ENCODE peak calls at places on chromosomes 3 and 15, in six cellular contexts. Y is SK-N-SH, R is K562, U is H1, B is HepG2, X is GM12878. V is an unnamed sample.

GRCh38 chr15:81924667-81925183 is 121.1 kb downstream of the MEX3B start:
- DNase-seq in Y (no peak), R (no peak), U (no peak), B (no peak), X (no peak), V (no peak)

GRCh38 chr3:162932503-162932902 is 1435.9 kb downstream of the OTOL1 start:
- DNase-seq in Y (no peak), R (no peak), U (no peak), B (no peak), X (no peak), V (no peak)

GRCh38 chr3:33941804-33942203 is 143.4 kb downstream of the PDCD6IP start:
- DNase-seq in Y (no peak), R (no peak), U (no peak), B (no peak), X (peak; percentile 17), V (no peak)

GRCh38 chr3:106337116-106337515 is 468.3 kb upstream of the CBLB start:
- DNase-seq in Y (no peak), R (no peak), U (no peak), B (no peak), X (no peak), V (no peak)

GRCh38 chr15:100592898-100593297 is 9.1 kb downstream of the LINS1 start:
- DNase-seq in Y (no peak), R (no peak), U (no peak), B (no peak), X (no peak), V (no peak)

GRCh38 chr3:139759470-139759869 is 81.7 kb upstream of the NMNAT3 start:
- DNase-seq in Y (no peak), R (no peak), U (no peak), B (no peak), X (no peak), V (no peak)

GRCh38 chr15:78052545-78052944 is 25.0 kb downstream of the TBC1D2B start:
- DNase-seq in Y (no peak), R (no peak), U (no peak), B (no peak), X (no peak), V (no peak)

GRCh38 chr15:90680371-90680935 is 36.7 kb upstream of the BLM start:
- DNase-seq in Y (no peak), R (no peak), U (no peak), B (no peak), X (no peak), V (no peak)

GRCh38 chr3:12999147-13000140 is 73.8 kb downstream of the IQSEC1 start:
- DNase-seq in Y (no peak), R (peak; percentile 95), U (no peak), B (peak; percentile 92), X (no peak), V (peak; percentile 97)

GRCh38 chr3:21893250-21893649 is 142.2 kb upstream of the ZNF385D start:
- DNase-seq in Y (no peak), R (no peak), U (no peak), B (no peak), X (no peak), V (no peak)

GRCh38 chr15:46222861-46223260 is 588.0 kb downstream of the SQOR start:
- DNase-seq in Y (no peak), R (no peak), U (no peak), B (no peak), X (no peak), V (no peak)

GRCh38 chr15:95826831-95827230 is 503.7 kb upstream of the NR2F2 start:
- DNase-seq in Y (no peak), R (no peak), U (no peak), B (no peak), X (no peak), V (no peak)

GRCh38 chr15:95829062-95829461 is 501.4 kb upstream of the NR2F2 start:
- DNase-seq in Y (no peak), R (no peak), U (no peak), B (no peak), X (no peak), V (no peak)

GRCh38 chr15:95837605-95838004 is 492.9 kb upstream of the NR2F2 start:
- DNase-seq in Y (no peak), R (no peak), U (no peak), B (no peak), X (no peak), V (no peak)

GRCh38 chr15:95832655-95833054 is 497.8 kb upstream of the NR2F2 start:
- DNase-seq in Y (no peak), R (no peak), U (no peak), B (no peak), X (no peak), V (no peak)
- H3K4me3 ChIP-seq in Y (no peak overlapping the region), R (no peak overlapping the region), U (no peak overlapping the region), B (no peak overlapping the region), X (no peak overlapping the region), V (no peak overlapping the region)

DNA sequence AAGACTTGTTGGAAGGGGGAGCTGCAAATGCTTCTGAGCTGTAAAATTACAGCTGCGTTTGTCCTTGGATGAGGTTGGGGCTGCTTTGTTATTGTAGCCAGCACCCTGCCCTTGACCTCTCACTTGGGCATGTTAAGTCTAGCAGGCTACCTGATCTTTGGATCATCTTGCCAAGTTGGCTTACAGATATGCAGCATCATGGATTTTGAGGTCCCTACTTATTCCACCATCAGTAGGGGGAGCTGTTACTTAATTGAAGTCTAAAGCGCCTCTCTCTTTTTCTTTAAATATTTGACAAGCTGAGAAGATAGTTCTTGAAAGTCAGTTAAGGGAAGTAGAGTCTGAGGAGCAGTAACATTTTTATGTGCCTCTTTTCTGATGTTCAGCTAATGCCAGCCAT is 793.0 kb downstream of the MCTP2 start:
- DNase-seq in Y (no peak), R (no peak), U (no peak), B (no peak), X (no peak), V (peak; percentile 4)
- TF ChIP-seq CTCF in Y (no peak), R (peak; percentile 27), U (peak; percentile 56), B (peak; percentile 11), X (peak; percentile 54), V (peak; percentile 11)

DNA sequence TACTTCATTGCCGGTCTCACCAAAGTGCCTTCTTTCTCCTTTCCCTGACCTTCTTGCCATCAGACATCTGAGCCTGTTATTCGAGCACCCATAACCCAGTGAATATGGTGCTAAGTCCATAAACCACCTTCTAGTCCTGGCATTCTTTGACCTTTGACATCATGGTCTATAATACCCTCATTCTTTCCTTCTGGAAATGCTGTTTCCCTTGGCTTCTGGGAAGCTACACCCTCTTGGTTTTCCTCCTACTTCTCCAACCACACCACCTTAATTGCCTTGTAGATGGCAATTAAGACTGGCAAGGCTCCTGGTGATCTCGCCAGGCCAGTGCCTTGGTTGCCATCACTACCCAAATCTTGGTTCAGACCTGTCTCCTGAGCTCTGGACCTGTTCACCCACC is 56.1 kb upstream of the TRAK1 start:
- DNase-seq in Y (no peak), R (no peak), U (no peak), B (no peak), X (no peak), V (no peak)
- TF ChIP-seq GABPA in Y (no peak), R (no peak), U (no peak), B (no peak), X (no peak), V (no peak)

GRCh38 chr3:72082121-72082715 is 297.3 kb upstream of the PROK2 start:
- DNase-seq in Y (no peak), R (no peak), U (no peak), B (no peak), X (peak; percentile 80), V (peak; percentile 42)
- H3K4me3 ChIP-seq in Y (no peak overlapping the region), R (no peak overlapping the region), U (no peak overlapping the region), B (no peak overlapping the region), X (peak overlapping the region; percentile 33), V (no peak overlapping the region)

DNA sequence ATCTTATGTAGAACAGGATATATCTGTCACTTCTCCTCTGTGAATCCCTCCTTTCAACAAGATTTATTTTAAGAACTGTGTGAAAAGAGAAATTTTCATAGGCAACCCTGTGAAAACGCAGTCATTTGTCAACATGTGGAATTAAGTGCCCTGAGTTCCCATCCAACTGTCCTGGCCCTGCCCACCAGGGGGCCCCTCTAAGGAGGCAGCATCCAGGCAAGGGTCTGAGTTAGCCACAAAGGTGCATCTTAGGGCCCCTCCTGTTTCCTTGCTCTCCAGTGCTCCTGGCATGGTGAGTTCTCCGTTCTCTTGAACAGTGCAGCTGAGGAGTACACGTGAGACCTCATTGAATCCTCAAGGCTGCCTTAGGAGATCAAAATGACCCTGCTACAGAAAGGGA is 76.7 kb upstream of the CHRNA7 start:
- DNase-seq in Y (no peak), R (no peak), U (no peak), B (no peak), X (no peak), V (no peak)
- TF ChIP-seq CTCF in Y (no peak), R (no peak), U (peak; percentile 48), B (no peak), X (no peak), V (no peak)

DNA sequence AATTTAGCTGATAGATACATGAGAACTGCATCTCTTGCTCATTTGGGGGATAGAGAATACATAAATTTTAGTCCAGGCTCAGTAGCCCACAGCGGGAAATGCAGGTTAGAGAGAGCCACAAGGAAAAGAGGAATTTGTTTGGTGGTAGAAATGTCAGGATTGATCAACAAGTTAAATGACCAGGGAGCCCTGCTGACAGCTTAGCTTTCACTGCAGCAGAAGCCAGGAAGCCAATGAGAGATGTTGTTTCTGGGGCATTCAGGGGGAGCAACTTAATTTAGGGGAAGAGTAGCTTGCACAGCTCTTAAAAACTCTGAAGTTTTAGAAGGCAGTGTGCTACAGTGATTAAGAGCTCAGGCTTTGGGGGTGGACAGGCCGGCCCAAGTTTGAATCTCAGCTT is 22.7 kb downstream of the ARHGEF26 start:
- DNase-seq in Y (no peak), R (no peak), U (no peak), B (no peak), X (no peak), V (no peak)
- TF ChIP-seq GABPA in Y (no peak), R (no peak), U (no peak), B (no peak), X (no peak), V (no peak)

DNA sequence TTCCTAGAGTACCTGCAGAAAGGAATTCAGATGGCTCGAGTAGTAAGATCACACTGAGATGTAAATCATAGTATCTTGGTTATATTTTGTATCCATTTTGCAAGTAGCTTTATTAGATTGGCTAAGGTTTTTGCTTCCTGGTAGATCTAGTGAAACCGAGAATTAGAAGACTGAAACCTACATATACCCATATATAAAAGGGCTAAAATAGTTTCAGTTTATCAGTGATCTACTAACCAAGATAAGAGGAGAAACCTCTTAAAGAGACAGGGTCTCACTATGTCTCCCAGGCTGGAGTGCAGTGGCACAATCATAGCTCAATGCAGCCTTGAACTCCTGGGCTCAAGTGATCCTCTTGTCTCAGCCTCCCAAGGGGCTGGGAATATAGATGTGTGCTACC is 135.3 kb downstream of the PCCB start:
- DNase-seq in Y (no peak), R (no peak), U (no peak), B (no peak), X (no peak), V (no peak)
- H3K4me3 ChIP-seq in Y (no peak overlapping the region), R (no peak overlapping the region), U (no peak overlapping the region), B (no peak overlapping the region), X (no peak overlapping the region), V (no peak overlapping the region)

GRCh38 chr15:38374477-38374876 is 79.5 kb upstream of the FAM98B start:
- DNase-seq in Y (no peak), R (no peak), U (no peak), B (no peak), X (no peak), V (no peak)
- TF ChIP-seq CTCF in Y (no peak), R (no peak), U (no peak), B (no peak), X (no peak), V (no peak)

V was measured in HL-60.